ENCODE peak calls at places on chromosomes 7 and 10, in ten cellular contexts. N is fibroblast of mammary gland; F is cardiac muscle cell; Y is esophagus squamous epithelium; U is D341Med; O is colonic mucosa; W is stimulated activated CD8-positive, alpha-beta memory T cell treated with anti-CD3 and anti-CD28 coated beads, Interleukin-4, amount 100 ng/mL, for 48 hours; A is activated CD8-positive, alpha-beta T cell treated with anti-CD3 and anti-CD28 coated beads for 36 hours; G is T-cell; B is kidney epithelial cell. S is an unnamed sample.

GRCh38 chr7:47186316-47186715 is 395.6 kb downstream of the TNS3 start:
- DNase-seq in N (no peak), F (no peak), Y (no peak), U (no peak), O (no peak), W (no peak), A (no peak), G (no peak), B (no peak), S (no peak)

GRCh38 chr7:152588350-152588749 is 87.6 kb downstream of the XRCC2 start:
- DNase-seq in N (peak), F (peak), Y (no peak), U (no peak), O (no peak), W (no peak), A (no peak), G (no peak), B (peak), S (no peak)

GRCh38 chr7:45457591-45457990 is 116.6 kb upstream of the ADCY1 start:
- DNase-seq in N (no peak), F (no peak), Y (no peak), U (peak), O (no peak), W (no peak), A (no peak), G (no peak), B (no peak), S (peak)

GRCh38 chr10:97578171-97578844 is 5.7 kb downstream of the ANKRD2 start:
- DNase-seq in N (no peak), F (no peak), Y (no peak), U (no peak), O (no peak), W (no peak), A (no peak), G (no peak), B (no peak), S (no peak)

GRCh38 chr10:22058195-22058594 is 54.7 kb upstream of the DNAJC1 start:
- DNase-seq in N (no peak), F (peak), Y (no peak), U (no peak), O (no peak), W (no peak), A (no peak), G (no peak), B (no peak), S (no peak)

GRCh38 chr7:40839881-40840280 is 705.1 kb downstream of the SUGCT start:
- DNase-seq in N (no peak), F (peak), Y (no peak), U (no peak), O (no peak), W (no peak), A (no peak), G (no peak), B (no peak), S (no peak)

GRCh38 chr10:117074621-117075020 is 63.4 kb downstream of the VAX1 start:
- DNase-seq in N (no peak), F (no peak), Y (no peak), U (peak), O (peak), W (no peak), A (no peak), G (no peak), B (no peak), S (peak)

GRCh38 chr7:105097619-105098018 is 83.6 kb downstream of the KMT2E start:
- DNase-seq in N (peak), F (peak), Y (no peak), U (no peak), O (no peak), W (no peak), A (no peak), G (no peak), B (no peak), S (no peak)

GRCh38 chr10:42783181-42783549 is 570 bp downstream of the BMS1 start:
- DNase-seq in N (peak), F (peak), Y (no peak), U (no peak), O (peak), W (peak), A (peak), G (no peak), B (peak), S (peak)

GRCh38 chr7:141023305-141023704 is 8.6 kb upstream of the MRPS33 start:
- DNase-seq in N (no peak), F (no peak), Y (no peak), U (no peak), O (no peak), W (no peak), A (no peak), G (no peak), B (no peak), S (no peak)

GRCh38 chr7:135165862-135166261 is 4.6 kb downstream of the CYREN start:
- DNase-seq in N (no peak), F (no peak), Y (no peak), U (no peak), O (no peak), W (no peak), A (no peak), G (no peak), B (no peak), S (no peak)

GRCh38 chr10:3542185-3542611 is 242.8 kb downstream of the KLF6 start:
- DNase-seq in N (peak), F (peak), Y (no peak), U (no peak), O (no peak), W (no peak), A (no peak), G (no peak), B (no peak), S (no peak)

GRCh38 chr7:96452146-96452545 is 130.2 kb upstream of the SLC25A13 start:
- DNase-seq in N (no peak), F (no peak), Y (no peak), U (no peak), O (no peak), W (no peak), A (no peak), G (no peak), B (no peak), S (no peak)

GRCh38 chr10:66834802-66835201 is 91.0 kb upstream of the LRRTM3 start:
- DNase-seq in N (no peak), F (no peak), Y (no peak), U (no peak), O (no peak), W (no peak), A (no peak), G (no peak), B (no peak), S (no peak)

GRCh38 chr10:18699849-18700554 is 40.8 kb downstream of the ARL5B start:
- DNase-seq in N (no peak), F (no peak), Y (no peak), U (no peak), O (no peak), W (no peak), A (no peak), G (no peak), B (no peak), S (no peak)

GRCh38 chr10:97119058-97119832 is 66.5 kb downstream of the SLIT1 start:
- DNase-seq in N (no peak), F (no peak), Y (no peak), U (no peak), O (no peak), W (no peak), A (no peak), G (no peak), B (no peak), S (no peak)

GRCh38 chr10:72016608-72017310 is 52.6 kb downstream of the CHST3 start:
- DNase-seq in N (no peak), F (no peak), Y (no peak), U (no peak), O (no peak), W (no peak), A (no peak), G (no peak), B (no peak), S (no peak)

GRCh38 chr10:113424304-113424721 is 128.5 kb upstream of the HABP2 start:
- DNase-seq in N (peak), F (no peak), Y (no peak), U (no peak), O (no peak), W (no peak), A (no peak), G (no peak), B (no peak), S (no peak)

GRCh38 chr7:1455955-1456354 is 3.3 kb downstream of the MICALL2 start:
- DNase-seq in N (no peak), F (no peak), Y (no peak), U (no peak), O (no peak), W (no peak), A (no peak), G (no peak), B (no peak), S (no peak)

GRCh38 chr7:104883718-104884452 is 130.1 kb upstream of the KMT2E start:
- DNase-seq in N (peak), F (peak), Y (no peak), U (peak), O (peak), W (peak), A (peak), G (peak), B (peak), S (peak)

GRCh38 chr7:84123903-84124573 is 70.6 kb downstream of the SEMA3A start:
- DNase-seq in N (no peak), F (no peak), Y (no peak), U (no peak), O (no peak), W (no peak), A (no peak), G (no peak), B (no peak), S (no peak)

GRCh38 chr7:40008218-40008815 is 58.3 kb downstream of the CDK13 start:
- DNase-seq in N (peak), F (peak), Y (no peak), U (no peak), O (no peak), W (no peak), A (no peak), G (no peak), B (peak), S (no peak)

GRCh38 chr7:8284606-8285005 is 22.6 kb upstream of the ICA1 start:
- DNase-seq in N (no peak), F (no peak), Y (no peak), U (no peak), O (peak), W (no peak), A (no peak), G (no peak), B (no peak), S (no peak)

GRCh38 chr7:154892459-154892858 is 110.5 kb downstream of the PAXIP1 start:
- DNase-seq in N (no peak), F (no peak), Y (no peak), U (no peak), O (peak), W (no peak), A (no peak), G (no peak), B (no peak), S (peak)

GRCh38 chr10:62231371-62231770 is 37.3 kb downstream of the RTKN2 start:
- DNase-seq in N (peak), F (peak), Y (no peak), U (no peak), O (no peak), W (no peak), A (no peak), G (no peak), B (peak), S (no peak)

GRCh38 chr7:139745330-139746143 is 32.3 kb downstream of the HIPK2 start:
- DNase-seq in N (peak), F (no peak), Y (no peak), U (no peak), O (no peak), W (no peak), A (no peak), G (no peak), B (no peak), S (peak)

GRCh38 chr10:8159628-8160165 is 105.2 kb downstream of the GATA3 start:
- DNase-seq in N (no peak), F (no peak), Y (no peak), U (no peak), O (no peak), W (no peak), A (peak), G (no peak), B (no peak), S (no peak)

GRCh38 chr7:70618020-70618551 is 513.9 kb upstream of the GALNT17 start:
- DNase-seq in N (no peak), F (no peak), Y (no peak), U (no peak), O (no peak), W (no peak), A (no peak), G (no peak), B (no peak), S (peak)

GRCh38 chr10:101270763-101271162 is 41.5 kb upstream of the LBX1 start:
- DNase-seq in N (no peak), F (no peak), Y (no peak), U (no peak), O (no peak), W (no peak), A (no peak), G (no peak), B (no peak), S (no peak)

GRCh38 chr7:151087247-151088018 is 1.2 kb downstream of the AGAP3 start:
- DNase-seq in N (peak), F (peak), Y (no peak), U (peak), O (peak), W (peak), A (peak), G (no peak), B (no peak), S (peak)

GRCh38 chr7:150446288-150446938 is 4.0 kb upstream of the GIMAP8 start:
- DNase-seq in N (no peak), F (no peak), Y (no peak), U (no peak), O (no peak), W (no peak), A (peak), G (no peak), B (no peak), S (no peak)

GRCh38 chr7:5872326-5872725 is 8.3 kb upstream of the OCM start:
- DNase-seq in N (no peak), F (peak), Y (no peak), U (no peak), O (no peak), W (no peak), A (no peak), G (no peak), B (no peak), S (no peak)

S was measured in NCI-H82.